ENCODE peak calls at places on chromosomes 6 and 20, in ten cellular contexts. L is fibroblast of mammary gland; M is activated naive CD4-positive, alpha-beta T cell treated with anti-CD3 and anti-CD28 coated beads, Interleukin-2, amount 10 ng/mL, durations not matched to agents 7 days and 5 days; F is GM06990; K is Daoy; O is MG63; P is RKO; Q is AG09309; N is nucleus accumbens; I is neural progenitor cell. T is an unnamed sample.

GRCh38 chr6:119241124-119241491 is 108.5 kb downstream of the MAN1A1 start:
- DNase-seq in L (peak; percentile 53), M (no peak), F (no peak), K (no peak), O (no peak), P (no peak), Q (peak; percentile 2), N (no peak), I (no peak), T (no peak)

GRCh38 chr6:46015119-46015968 is at the start of gene CLIC5:
- DNase-seq in L (no peak), M (peak; percentile 50), F (peak; percentile 13), K (peak; percentile 16), O (no peak), P (no peak), Q (no peak), N (no peak), I (peak; percentile 65), T (peak; percentile 75)

GRCh38 chr20:38985603-38986170 is 23.5 kb downstream of the DHX35 start:
- DNase-seq in L (peak; percentile 91), M (no peak), F (no peak), K (no peak), O (no peak), P (no peak), Q (peak; percentile 82), N (no peak), I (no peak), T (no peak)

GRCh38 chr20:62042025-62042820 is 23.5 kb downstream of the TAF4 start:
- DNase-seq in L (no peak), M (no peak), F (no peak), K (no peak), O (no peak), P (no peak), Q (no peak), N (no peak), I (no peak), T (no peak)

GRCh38 chr20:18055261-18055660 is 2.5 kb downstream of the OVOL2 start:
- DNase-seq in L (no peak), M (no peak), F (no peak), K (no peak), O (no peak), P (no peak), Q (no peak), N (no peak), I (no peak), T (peak; percentile 29)

GRCh38 chr6:52074155-52074554 is 13.3 kb downstream of the PKHD1 start:
- DNase-seq in L (no peak), M (no peak), F (no peak), K (no peak), O (no peak), P (no peak), Q (no peak), N (no peak), I (no peak), T (no peak)

GRCh38 chr6:168641455-168641854 is 200.5 kb downstream of the SMOC2 start:
- DNase-seq in L (no peak), M (no peak), F (no peak), K (no peak), O (peak; percentile 45), P (no peak), Q (no peak), N (no peak), I (no peak), T (no peak)

GRCh38 chr6:52136934-52137467 is 49.2 kb upstream of the IL17A start:
- DNase-seq in L (no peak), M (no peak), F (no peak), K (no peak), O (no peak), P (no peak), Q (no peak), N (no peak), I (no peak), T (no peak)

GRCh38 chr20:1401431-1401907 is 8.6 kb upstream of the FKBP1A start:
- DNase-seq in L (no peak), M (no peak), F (no peak), K (no peak), O (no peak), P (no peak), Q (no peak), N (no peak), I (no peak), T (no peak)

GRCh38 chr6:110951986-110952794 is 6.3 kb upstream of the GTF3C6 start:
- DNase-seq in L (peak; percentile 67), M (no peak), F (no peak), K (peak; percentile 52), O (no peak), P (no peak), Q (peak; percentile 44), N (no peak), I (no peak), T (no peak)

GRCh38 chr6:19380287-19380686 is 456.9 kb upstream of the ID4 start:
- DNase-seq in L (peak; percentile 71), M (no peak), F (no peak), K (peak; percentile 54), O (peak; percentile 24), P (peak; percentile 3), Q (peak; percentile 16), N (no peak), I (no peak), T (no peak)

GRCh38 chr6:139595183-139595582 is 220.7 kb upstream of the CITED2 start:
- DNase-seq in L (peak; percentile 43), M (no peak), F (no peak), K (no peak), O (no peak), P (no peak), Q (no peak), N (no peak), I (no peak), T (no peak)

GRCh38 chr6:135215160-135215559 is 34.1 kb downstream of the MYB start:
- DNase-seq in L (no peak), M (no peak), F (no peak), K (no peak), O (no peak), P (no peak), Q (no peak), N (no peak), I (no peak), T (no peak)

GRCh38 chr20:46122071-46122470 is 4.0 kb downstream of the CD40 start:
- DNase-seq in L (peak; percentile 76), M (no peak), F (no peak), K (peak; percentile 85), O (peak; percentile 73), P (peak; percentile 57), Q (no peak), N (no peak), I (no peak), T (no peak)

GRCh38 chr6:61810047-61810446 is 476.0 kb downstream of the KHDRBS2 start:
- DNase-seq in L (no peak), M (no peak), F (no peak), K (no peak), O (no peak), P (no peak), Q (no peak), N (no peak), I (no peak), T (no peak)

GRCh38 chr6:7129360-7129759 is 21.6 kb downstream of the RREB1 start:
- DNase-seq in L (no peak), M (no peak), F (no peak), K (no peak), O (no peak), P (no peak), Q (no peak), N (no peak), I (no peak), T (peak; percentile 3)

GRCh38 chr20:57013741-57014140 is 252.7 kb downstream of the BMP7 start:
- DNase-seq in L (no peak), M (no peak), F (no peak), K (no peak), O (no peak), P (no peak), Q (no peak), N (no peak), I (peak; percentile 83), T (no peak)

GRCh38 chr20:20549699-20550098 is 162.7 kb downstream of the RALGAPA2 start:
- DNase-seq in L (peak; percentile 90), M (no peak), F (no peak), K (peak; percentile 53), O (no peak), P (peak; percentile 80), Q (peak; percentile 38), N (no peak), I (no peak), T (no peak)

GRCh38 chr6:160386869-160387518 is 38.8 kb downstream of the SLC22A3 start:
- DNase-seq in L (no peak), M (no peak), F (no peak), K (peak; percentile 26), O (peak; percentile 65), P (peak; percentile 7), Q (no peak), N (no peak), I (no peak), T (no peak)

GRCh38 chr20:58930496-58930895 is 50.6 kb upstream of the NELFCD start:
- DNase-seq in L (peak; percentile 50), M (no peak), F (no peak), K (no peak), O (no peak), P (peak; percentile 45), Q (no peak), N (no peak), I (no peak), T (no peak)

GRCh38 chr6:4180653-4181255 is 45.4 kb upstream of the ECI2 start:
- DNase-seq in L (peak; percentile 67), M (no peak), F (no peak), K (peak; percentile 57), O (no peak), P (peak; percentile 25), Q (peak; percentile 18), N (no peak), I (peak; percentile 12), T (no peak)

GRCh38 chr20:5061209-5061608 is 58.5 kb downstream of the PCNA start:
- DNase-seq in L (peak; percentile 39), M (no peak), F (no peak), K (peak; percentile 81), O (peak; percentile 25), P (peak; percentile 76), Q (no peak), N (no peak), I (no peak), T (no peak)

GRCh38 chr20:46544576-46544975 is 5.9 kb downstream of the OCSTAMP start:
- DNase-seq in L (peak; percentile 23), M (no peak), F (no peak), K (no peak), O (no peak), P (no peak), Q (no peak), N (no peak), I (no peak), T (no peak)

GRCh38 chr6:137211910-137212309 is 7.3 kb downstream of the IFNGR1 start:
- DNase-seq in L (no peak), M (no peak), F (no peak), K (no peak), O (no peak), P (no peak), Q (no peak), N (no peak), I (no peak), T (no peak)

GRCh38 chr6:43428874-43429273 is 1.5 kb downstream of the ABCC10 start:
- DNase-seq in L (peak; percentile 19), M (no peak), F (no peak), K (no peak), O (no peak), P (peak; percentile 37), Q (no peak), N (no peak), I (no peak), T (no peak)

GRCh38 chr6:30067460-30068139 is 602 bp downstream of the PPP1R11 start:
- DNase-seq in L (no peak), M (no peak), F (no peak), K (no peak), O (no peak), P (peak; percentile 79), Q (no peak), N (no peak), I (peak; percentile 98), T (peak; percentile 97)